ENCODE peak calls at places on chromosomes 12 and 14, in six cellular contexts. F is IMR-90, C is H9, E is mesenchymal stem cell, R is H1, V is trophoblast cell. H is an unnamed sample.

GRCh38 chr12:48750215-48750614 is 33.7 kb upstream of the CCNT1 start:
- DNase-seq in F (peak), C (no peak), E (no peak), R (no peak), V (no peak), H (no peak)

GRCh38 chr12:18926188-18926587 is 188.3 kb downstream of the CAPZA3 start:
- DNase-seq in F (no peak), C (no peak), E (no peak), R (no peak), V (no peak), H (no peak)

GRCh38 chr14:22800356-22800755 is 14.9 kb downstream of the SLC7A7 start:
- DNase-seq in F (peak), C (no peak), E (no peak), R (no peak), V (no peak), H (no peak)

GRCh38 chr12:123085730-123086487 is 65.0 kb downstream of the PITPNM2 start:
- DNase-seq in F (peak), C (no peak), E (peak), R (no peak), V (peak), H (no peak)

GRCh38 chr12:11833174-11833895 is 183.9 kb downstream of the ETV6 start:
- DNase-seq in F (no peak), C (peak), E (no peak), R (no peak), V (no peak), H (no peak)

GRCh38 chr12:11648514-11649412 is 711 bp upstream of the ETV6 start:
- DNase-seq in F (peak), C (peak), E (peak), R (peak), V (peak), H (peak)

GRCh38 chr12:86530996-86531655 is 274.9 kb upstream of the MGAT4C start:
- DNase-seq in F (no peak), C (no peak), E (no peak), R (no peak), V (peak), H (no peak)

GRCh38 chr12:68080577-68080976 is 79.0 kb downstream of the IFNG start:
- DNase-seq in F (no peak), C (peak), E (no peak), R (no peak), V (no peak), H (peak)

GRCh38 chr12:84455598-84455997 is 457.0 kb downstream of the SLC6A15 start:
- DNase-seq in F (no peak), C (no peak), E (no peak), R (no peak), V (no peak), H (no peak)

GRCh38 chr12:80282226-80282625 is 161.8 kb upstream of the PTPRQ start:
- DNase-seq in F (no peak), C (no peak), E (no peak), R (no peak), V (no peak), H (no peak)

GRCh38 chr12:1559729-1560128 is 34.7 kb downstream of the FBXL14 start:
- DNase-seq in F (no peak), C (no peak), E (no peak), R (no peak), V (no peak), H (no peak)

GRCh38 chr12:132326646-132327045 is 2.7 kb downstream of the GALNT9 start:
- DNase-seq in F (no peak), C (no peak), E (no peak), R (no peak), V (no peak), H (no peak)

GRCh38 chr14:34180428-34180827 is 229.6 kb upstream of the EGLN3 start:
- DNase-seq in F (no peak), C (no peak), E (no peak), R (no peak), V (no peak), H (no peak)

GRCh38 chr14:55129086-55129427 is at the start of gene LGALS3:
- DNase-seq in F (peak), C (peak), E (peak), R (no peak), V (peak), H (peak)

GRCh38 chr12:49984476-49984890 is 11.7 kb downstream of the AQP6 start:
- DNase-seq in F (no peak), C (no peak), E (peak), R (no peak), V (no peak), H (no peak)

GRCh38 chr12:110531741-110532333 is 29.7 kb downstream of the RAD9B start:
- DNase-seq in F (peak), C (no peak), E (peak), R (no peak), V (no peak), H (no peak)

GRCh38 chr12:108801736-108802665 is 55.4 kb downstream of the SSH1 start:
- DNase-seq in F (peak), C (peak), E (peak), R (peak), V (peak), H (peak)

GRCh38 chr12:25427328-25428249 is 125.5 kb downstream of the LMNTD1 start:
- DNase-seq in F (peak), C (no peak), E (no peak), R (no peak), V (peak), H (no peak)

GRCh38 chr12:28121433-28121832 is 68.8 kb upstream of the CCDC91 start:
- DNase-seq in F (no peak), C (no peak), E (no peak), R (no peak), V (no peak), H (no peak)

GRCh38 chr12:47222960-47223847 is 143.4 kb upstream of the AMIGO2 start:
- DNase-seq in F (no peak), C (peak), E (peak), R (peak), V (no peak), H (no peak)

GRCh38 chr12:52977195-52977594 is 28.3 kb downstream of the KRT18 start:
- DNase-seq in F (no peak), C (no peak), E (no peak), R (no peak), V (no peak), H (no peak)

GRCh38 chr14:63573579-63573978 is 30.4 kb upstream of the PPP2R5E start:
- DNase-seq in F (peak), C (no peak), E (peak), R (no peak), V (peak), H (no peak)

GRCh38 chr14:43778956-43779639 is 728.0 kb downstream of the FSCB start:
- DNase-seq in F (no peak), C (no peak), E (no peak), R (no peak), V (no peak), H (no peak)

GRCh38 chr12:70774055-70774454 is 136.8 kb upstream of the PTPRB start:
- DNase-seq in F (no peak), C (no peak), E (no peak), R (no peak), V (no peak), H (no peak)

GRCh38 chr14:38108681-38109080 is 99.0 kb upstream of the SSTR1 start:
- DNase-seq in F (peak), C (no peak), E (peak), R (no peak), V (peak), H (no peak)

GRCh38 chr12:114661245-114661644 is 22.7 kb downstream of the TBX3 start:
- DNase-seq in F (peak), C (no peak), E (no peak), R (no peak), V (no peak), H (no peak)

GRCh38 chr12:64912501-64912900 is 88.1 kb downstream of the TBC1D30 start:
- DNase-seq in F (peak), C (no peak), E (no peak), R (no peak), V (no peak), H (no peak)
- H3K14ac ChIP-seq in F (no peak), C (no peak), E (no peak), R (no peak), V (no peak), H (no peak)

GRCh38 chr14:105275267-105275946 is 25.4 kb downstream of the BRF1 start:
- DNase-seq in F (peak), C (peak), E (peak), R (no peak), V (peak), H (no peak)
- H3K14ac ChIP-seq in F (no peak), C (no peak), E (no peak), R (no peak), V (peak), H (peak)

DNA sequence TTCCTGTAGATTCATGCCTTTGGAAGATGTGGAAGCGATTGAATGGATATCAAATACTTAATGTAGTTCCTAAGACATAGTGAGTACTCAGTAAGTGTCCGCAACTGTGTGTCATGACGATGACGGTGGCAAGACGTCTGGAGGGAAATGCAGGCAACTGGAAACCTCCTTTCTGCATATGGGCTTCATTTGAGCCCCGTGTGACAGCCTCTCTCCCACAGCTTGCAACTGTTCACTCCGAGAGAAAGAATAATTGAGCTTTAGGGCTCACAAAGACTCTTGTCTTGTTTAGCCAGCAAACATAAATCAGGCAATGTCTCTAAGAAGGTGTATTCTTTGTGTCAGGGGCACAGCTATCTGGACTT is 7.0 kb downstream of the CFAP251 start:
- DNase-seq in F (peak), C (no peak), E (peak), R (no peak), V (peak), H (no peak)
- H3K14ac ChIP-seq in F (peak), C (no peak), E (no peak), R (no peak), V (no peak), H (no peak)

DNA sequence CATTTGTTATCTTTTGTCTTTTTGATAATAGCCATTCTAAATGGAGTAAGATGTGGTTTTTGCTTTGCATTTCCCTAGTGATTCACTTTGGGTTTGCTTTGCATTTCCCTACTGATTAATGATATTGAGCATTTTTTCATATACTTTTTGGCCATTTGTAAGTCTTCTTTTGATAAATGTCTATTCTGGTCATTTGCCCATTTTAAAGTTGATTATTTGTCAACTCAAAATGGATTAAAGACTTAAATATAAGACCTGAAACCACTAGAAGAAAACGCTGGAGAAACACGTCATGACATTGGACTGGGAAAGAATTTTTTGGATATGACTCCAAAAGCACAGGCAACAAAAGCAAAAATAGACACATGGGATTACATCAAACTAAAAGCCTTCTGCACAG is 148.0 kb downstream of the APAF1 start:
- DNase-seq in F (no peak), C (no peak), E (no peak), R (no peak), V (no peak), H (no peak)
- H3K14ac ChIP-seq in F (no peak), C (no peak), E (no peak), R (no peak), V (no peak), H (no peak)

GRCh38 chr14:81453166-81453766 is 53.1 kb upstream of the STON2 start:
- DNase-seq in F (peak), C (peak), E (peak), R (peak), V (peak), H (peak)
- H3K14ac ChIP-seq in F (no peak), C (no peak), E (no peak), R (no peak), V (no peak), H (no peak)

GRCh38 chr14:73818821-73819220 is 32.8 kb upstream of the PTGR2 start:
- DNase-seq in F (no peak), C (no peak), E (no peak), R (no peak), V (no peak), H (no peak)

GRCh38 chr14:73820631-73821030 is 31.0 kb upstream of the PTGR2 start:
- DNase-seq in F (no peak), C (no peak), E (no peak), R (no peak), V (no peak), H (no peak)

GRCh38 chr14:73814158-73814557 is 37.5 kb upstream of the PTGR2 start:
- DNase-seq in F (no peak), C (no peak), E (no peak), R (no peak), V (no peak), H (no peak)

GRCh38 chr14:73815849-73816816 is 35.5 kb upstream of the PTGR2 start:
- DNase-seq in F (peak), C (no peak), E (peak), R (no peak), V (no peak), H (no peak)

DNA sequence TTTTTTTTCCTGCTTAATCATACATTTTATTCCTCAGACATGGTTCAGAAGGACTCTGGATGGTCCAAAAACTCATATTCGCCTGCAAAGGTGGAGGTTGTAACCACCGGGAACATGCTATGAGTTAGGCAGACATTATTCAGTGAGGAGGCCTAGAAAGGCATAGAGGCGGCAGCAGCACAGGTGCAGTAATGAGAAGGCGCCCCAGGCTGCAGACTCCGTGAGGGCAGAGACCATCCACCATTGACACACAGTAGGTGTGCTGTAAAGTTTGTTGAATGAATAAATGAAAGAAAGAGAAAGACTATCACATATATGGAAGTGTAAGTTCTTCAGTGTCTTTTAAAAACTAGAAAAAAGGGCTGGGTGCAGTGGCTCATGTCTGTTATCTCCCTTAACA is 34.6 kb upstream of the PTGR2 start:
- DNase-seq in F (no peak), C (no peak), E (no peak), R (no peak), V (no peak), H (no peak)
- H3K14ac ChIP-seq in F (no peak), C (no peak), E (no peak), R (no peak), V (no peak), H (no peak)

DNA sequence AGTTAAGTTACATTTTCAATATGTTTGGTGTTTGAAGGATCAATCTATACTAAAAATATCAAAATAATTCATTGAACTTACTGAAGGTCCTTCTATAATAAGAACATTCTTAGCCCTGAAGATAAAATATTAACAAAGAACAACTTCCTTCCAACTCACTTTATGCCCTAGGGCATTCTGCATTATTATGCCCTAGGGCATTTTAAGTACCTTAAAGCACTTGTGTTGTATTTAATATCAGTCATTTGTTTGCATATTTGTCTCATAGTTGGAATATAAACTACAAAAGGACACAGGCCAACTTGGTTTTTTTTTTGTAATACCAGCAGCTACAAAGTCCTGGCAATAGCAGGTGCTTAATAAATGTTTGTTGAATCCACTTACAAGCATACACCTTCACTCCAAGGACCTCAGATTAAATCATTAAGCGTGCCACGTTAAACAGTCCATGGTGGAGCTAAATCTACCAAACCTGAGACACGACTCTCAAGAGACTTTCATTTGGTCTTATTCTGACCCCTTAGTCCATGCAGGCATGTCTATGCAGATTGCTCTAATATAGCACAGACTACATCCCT is 50.7 kb downstream of the EPS8 start:
- DNase-seq in F (no peak), C (no peak), E (no peak), R (no peak), V (no peak), H (no peak)
- H3K14ac ChIP-seq in F (no peak), C (no peak), E (no peak), R (no peak), V (no peak), H (no peak)

GRCh38 chr14:52275372-52275771 is 7.9 kb downstream of the PTGDR start:
- DNase-seq in F (no peak), C (no peak), E (no peak), R (no peak), V (no peak), H (no peak)
- H3K14ac ChIP-seq in F (no peak), C (no peak), E (no peak), R (no peak), V (no peak), H (no peak)

H was measured in neuronal stem cell.